ENCODE peak calls at places on chromosomes 4 and X, in four cellular contexts. F is thyroid gland, D is body of pancreas, H is BE2C. K is an unnamed sample.
A peak's percentile ranks its signal among the peaks of the same experiment; 100 is the strongest.

GRCh38 chrX:129665916-129666644 is 11.3 kb upstream of the APLN start:
- DNase-seq in D (no peak), F (no peak), H (no peak), K (no peak)

GRCh38 chrX:100662791-100663190 is 18.8 kb downstream of the SRPX2 start:
- DNase-seq in H (no peak), F (no peak), D (no peak), K (no peak)

GRCh38 chrX:52271212-52271611 is 86.5 kb downstream of the MAGED4 start:
- DNase-seq in F (no peak), D (peak; percentile 11), H (peak; percentile 21), K (no peak)

GRCh38 chr4:107978716-107979451 is 10.8 kb upstream of the HADH start:
- DNase-seq in D (no peak), F (no peak), H (no peak), K (no peak)

GRCh38 chr4:178137732-178138471 is 695.7 kb upstream of the AGA start:
- DNase-seq in H (no peak), F (no peak), D (no peak), K (no peak)

GRCh38 chrX:75746891-75747639 is 38.0 kb downstream of the MAGEE2 start:
- DNase-seq in F (peak; percentile 34), D (peak; percentile 34), H (peak; percentile 25), K (no peak)

GRCh38 chr4:42348247-42348646 is 49.0 kb upstream of the SHISA3 start:
- DNase-seq in H (no peak), F (no peak), D (no peak), K (no peak)

GRCh38 chrX:46444011-46444410 is 101.2 kb downstream of the ZNF674 start:
- DNase-seq in H (no peak), D (no peak), F (no peak), K (peak; percentile 43)

GRCh38 chr4:53748328-53748772 is 157.1 kb upstream of the LNX1 start:
- DNase-seq in D (no peak), H (no peak), F (no peak), K (no peak)

GRCh38 chr4:185137233-185137925 is 5.7 kb upstream of the SLC25A4 start:
- DNase-seq in D (no peak), F (no peak), H (no peak), K (no peak)

GRCh38 chrX:46408553-46409407 is 136.4 kb downstream of the ZNF674 start:
- DNase-seq in F (peak; percentile 69), H (peak; percentile 67), D (peak; percentile 64), K (peak; percentile 37)

GRCh38 chr4:150972592-150972991 is 42.5 kb downstream of the LRBA start:
- DNase-seq in F (no peak), H (no peak), D (no peak), K (no peak)

GRCh38 chr4:22473268-22473667 is 42.6 kb downstream of the ADGRA3 start:
- DNase-seq in D (no peak), F (no peak), H (no peak), K (no peak)

GRCh38 chrX:2451456-2452316 is 49.1 kb downstream of the DHRSX start:
- DNase-seq in F (no peak), D (no peak), H (no peak), K (no peak)

GRCh38 chr4:180336494-180337090 is 1906.6 kb upstream of the TENM3 start:
- DNase-seq in D (no peak), F (no peak), H (no peak), K (no peak)

GRCh38 chr4:183503497-183504063 is 1.3 kb upstream of the ING2 start:
- DNase-seq in H (no peak), F (no peak), D (no peak), K (no peak)

GRCh38 chr4:165668694-165669093 is 204.3 kb upstream of the TLL1 start:
- DNase-seq in D (no peak), H (no peak), F (no peak), K (no peak)

GRCh38 chr4:26197018-26197779 is 123.6 kb upstream of the RBPJ start:
- DNase-seq in F (no peak), H (no peak), D (peak; percentile 15), K (peak; percentile 78)

GRCh38 chrX:107450823-107451509 is 1.5 kb downstream of the FRMPD3 start:
- DNase-seq in H (peak; percentile 10), F (peak; percentile 46), D (no peak), K (no peak)

GRCh38 chrX:102917801-102918200 is 19.3 kb upstream of the RAB40AL start:
- DNase-seq in D (no peak), H (no peak), F (no peak), K (no peak)

GRCh38 chrX:118974908-118975671 is 672 bp downstream of the LONRF3 start:
- DNase-seq in H (peak; percentile 30), F (peak; percentile 53), D (peak; percentile 50), K (no peak)

GRCh38 chrX:31497086-31497485 is 425.2 kb upstream of the FTHL17 start:
- DNase-seq in H (no peak), F (no peak), D (no peak), K (no peak)

GRCh38 chr4:92334716-92335350 is 31.1 kb downstream of the GRID2 start:
- DNase-seq in H (no peak), F (peak; percentile 40), D (peak; percentile 55), K (no peak)

GRCh38 chr4:131441004-131441688 is 1707.9 kb upstream of the PCDH10 start:
- DNase-seq in F (peak; percentile 29), H (no peak), D (no peak), K (no peak)

GRCh38 chrX:16702700-16703599 is 9.5 kb downstream of the CTPS2 start:
- DNase-seq in H (no peak), D (no peak), F (no peak), K (no peak)

GRCh38 chr4:161822174-161822573 is 341.6 kb downstream of the FSTL5 start:
- DNase-seq in H (no peak), D (no peak), F (no peak), K (no peak)

GRCh38 chr4:31655328-31655727 is 935.2 kb downstream of the PCDH7 start:
- DNase-seq in F (no peak), D (no peak), H (no peak), K (no peak)

GRCh38 chrX:69070949-69071650 is 94.2 kb downstream of the PJA1 start:
- DNase-seq in D (peak; percentile 3), F (peak; percentile 81), H (peak; percentile 80), K (no peak)

GRCh38 chrX:41589634-41590270 is 99.0 kb upstream of the GPR34 start:
- DNase-seq in H (no peak), D (no peak), F (no peak), K (peak; percentile 1)

GRCh38 chr4:163448541-163449203 is 24.9 kb downstream of the TKTL2 start:
- DNase-seq in D (no peak), H (peak; percentile 9), F (no peak), K (no peak)

GRCh38 chr4:149986916-149987315 is 91.3 kb upstream of the DCLK2 start:
- DNase-seq in D (no peak), F (no peak), H (no peak), K (no peak)

GRCh38 chr4:86401826-86402225 is 42.0 kb upstream of the MAPK10 start:
- DNase-seq in H (no peak), D (no peak), F (no peak), K (no peak)

GRCh38 chr4:112947616-112948015 is 101.8 kb upstream of the ANK2 start:
- DNase-seq in H (no peak), D (no peak), F (no peak), K (no peak)

GRCh38 chr4:151207868-151208267 is 69.1 kb upstream of the PRSS48 start:
- DNase-seq in F (no peak), H (no peak), D (no peak), K (no peak)

GRCh38 chr4:3473251-3473942 is 10.3 kb downstream of the DOK7 start:
- DNase-seq in H (no peak), D (peak; percentile 44), F (no peak), K (no peak)

DNA sequence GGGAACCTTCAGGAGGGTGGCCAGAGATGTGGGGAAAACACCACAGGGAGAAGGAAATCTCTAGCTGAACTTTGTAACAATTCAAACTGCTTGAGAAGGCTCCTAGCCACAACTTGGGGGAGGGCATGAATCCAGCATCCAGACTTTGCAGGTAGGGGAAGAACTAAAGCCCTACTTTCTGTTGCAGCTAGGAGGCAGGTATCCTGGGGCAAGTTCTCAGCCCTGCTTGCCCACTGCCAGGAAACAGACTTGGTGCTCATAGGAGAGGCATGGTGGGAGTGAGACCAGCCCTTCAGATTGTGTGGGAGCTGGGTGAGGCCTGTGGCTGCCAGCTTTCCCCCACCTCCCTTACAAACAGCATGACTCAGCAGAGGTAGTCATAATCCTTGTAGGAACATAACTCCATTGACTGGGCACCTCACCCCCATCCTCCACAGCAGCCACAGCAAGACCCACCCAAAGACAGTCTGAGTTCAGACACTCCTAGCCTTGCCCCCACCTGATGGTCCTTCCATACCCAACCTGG is 209.5 kb upstream of the CPEB2 start:
- DNase-seq in D (no peak), F (no peak), H (no peak), K (no peak)
- TF ChIP-seq CTCF in D (no peak), F (no peak), H (no peak), K (no peak)

GRCh38 chr4:19164334-19164733 is 1087.4 kb upstream of the SLIT2 start:
- DNase-seq in H (no peak), F (no peak), D (no peak), K (no peak)
- TF ChIP-seq CTCF in H (no peak), F (no peak), D (no peak), K (no peak)

DNA sequence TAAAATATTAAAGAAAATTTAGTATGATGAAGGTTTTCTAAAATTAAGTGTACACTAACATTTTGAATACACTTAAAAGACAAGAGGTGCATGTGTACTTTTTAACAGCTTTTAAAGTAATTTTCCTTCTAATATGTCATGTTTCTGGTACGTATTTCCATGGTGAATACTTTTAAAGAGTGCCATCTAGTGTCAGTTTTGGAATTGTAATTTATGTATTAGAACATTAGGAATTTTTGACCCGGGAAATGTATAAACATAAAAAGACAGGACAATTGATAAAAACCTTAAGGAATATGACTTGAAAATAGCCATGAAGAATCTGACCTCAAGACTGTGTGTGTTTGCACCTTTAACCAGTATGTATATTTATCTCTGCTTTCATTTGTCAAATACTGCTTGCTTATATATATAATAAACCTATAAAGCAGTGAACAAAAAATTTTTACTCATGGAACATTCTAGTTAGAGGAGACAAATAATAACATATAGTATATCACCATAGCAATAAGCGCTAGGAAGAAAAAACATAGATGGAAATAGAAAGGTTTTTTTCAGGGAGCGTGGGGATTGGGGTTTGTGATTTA is 7.2 kb downstream of the GSTCD start:
- DNase-seq in H (no peak), D (no peak), F (no peak), K (no peak)
- TF ChIP-seq CTCF in H (peak; percentile 43), D (peak; percentile 45), F (peak; percentile 12), K (peak; percentile 48)

DNA sequence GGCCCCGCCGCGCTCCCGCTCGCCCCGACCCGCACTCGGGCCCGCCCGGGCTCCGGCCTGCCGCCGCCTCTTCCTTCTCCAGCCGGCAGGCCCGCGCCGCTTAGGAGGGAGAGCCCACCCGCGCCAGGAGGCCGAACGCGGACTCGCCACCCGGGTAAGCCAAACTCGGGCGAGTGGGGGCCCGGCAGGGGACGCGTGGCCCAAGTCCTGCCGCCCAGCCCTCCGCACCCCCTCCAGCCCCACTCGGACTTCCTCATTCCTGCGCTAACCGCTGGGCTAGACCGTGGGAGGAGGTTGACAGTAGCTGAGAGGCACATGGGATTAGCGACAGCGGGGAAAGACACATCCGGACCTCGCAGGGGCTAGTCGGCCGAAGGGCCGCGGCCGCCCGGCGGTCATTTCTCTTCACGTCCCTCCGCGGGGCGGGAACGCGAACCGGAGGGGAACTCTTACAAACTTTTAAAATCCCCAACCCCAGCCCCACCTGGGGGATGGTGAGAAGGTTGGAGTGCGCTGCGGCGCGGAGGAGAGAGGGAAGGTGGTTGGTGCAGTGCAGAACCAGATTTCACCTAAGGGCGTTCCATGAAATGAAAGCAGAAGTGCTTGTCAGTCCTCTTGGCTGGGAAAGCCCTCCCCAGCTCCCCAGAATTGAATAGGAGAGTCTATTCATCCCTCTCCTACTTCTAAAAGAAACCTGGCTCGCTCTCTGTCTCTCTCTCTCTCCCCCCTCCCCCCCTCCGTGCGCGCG is 650 bp downstream of the NFKB1 start:
- DNase-seq in H (peak; percentile 58), F (peak; percentile 78), D (peak; percentile 85), K (peak; percentile 37)
- TF ChIP-seq CTCF in H (no peak), F (no peak), D (no peak), K (no peak)